ENCODE peak calls at places on chromosomes 3 and 15, in six cellular contexts. One of them, this sample, is unnamed.

GRCh38 chr3:87227835-87228144 is 681 bp downstream of the CHMP2B start:
- DNase-seq in endothelial cell: no peak
- DNase-seq in NCI-H1436: no peak
- DNase-seq in stimulated activated CD4-positive, alpha-beta T cell treated with anti-CD3 and anti-CD28 coated beads, TNF-alpha, amount 100 ng/mL, for 4 hours: no peak
- DNase-seq in kidney glomerular epithelial cell: no peak
- DNase-seq in activated naive CD4-positive, alpha-beta T cell: no peak
- DNase-seq in this sample: peak; percentile 3

GRCh38 chr15:95431518-95431917 is 899.0 kb upstream of the NR2F2 start:
- DNase-seq in activated naive CD4-positive, alpha-beta T cell: no peak
- DNase-seq in NCI-H1436: no peak
- DNase-seq in stimulated activated CD4-positive, alpha-beta T cell treated with anti-CD3 and anti-CD28 coated beads, TNF-alpha, amount 100 ng/mL, for 4 hours: no peak
- DNase-seq in kidney glomerular epithelial cell: no peak
- DNase-seq in endothelial cell: no peak
- DNase-seq in this sample: no peak

GRCh38 chr3:26099692-26100091 is 309.8 kb downstream of the OXSM start:
- DNase-seq in activated naive CD4-positive, alpha-beta T cell: no peak
- DNase-seq in NCI-H1436: no peak
- DNase-seq in stimulated activated CD4-positive, alpha-beta T cell treated with anti-CD3 and anti-CD28 coated beads, TNF-alpha, amount 100 ng/mL, for 4 hours: no peak
- DNase-seq in kidney glomerular epithelial cell: peak; percentile 88
- DNase-seq in endothelial cell: no peak
- DNase-seq in this sample: no peak

GRCh38 chr15:101313041-101313761 is 18.2 kb upstream of the SNRPA1 start:
- DNase-seq in NCI-H1436: no peak
- DNase-seq in activated naive CD4-positive, alpha-beta T cell: no peak
- DNase-seq in endothelial cell: no peak
- DNase-seq in stimulated activated CD4-positive, alpha-beta T cell treated with anti-CD3 and anti-CD28 coated beads, TNF-alpha, amount 100 ng/mL, for 4 hours: no peak
- DNase-seq in kidney glomerular epithelial cell: no peak
- DNase-seq in this sample: no peak

GRCh38 chr3:84175449-84175848 is 783.3 kb upstream of the CADM2 start:
- DNase-seq in kidney glomerular epithelial cell: no peak
- DNase-seq in activated naive CD4-positive, alpha-beta T cell: no peak
- DNase-seq in stimulated activated CD4-positive, alpha-beta T cell treated with anti-CD3 and anti-CD28 coated beads, TNF-alpha, amount 100 ng/mL, for 4 hours: no peak
- DNase-seq in NCI-H1436: no peak
- DNase-seq in endothelial cell: no peak
- DNase-seq in this sample: no peak

GRCh38 chr3:67648229-67648628 is 6.2 kb downstream of the SUCLG2 start:
- DNase-seq in activated naive CD4-positive, alpha-beta T cell: no peak
- DNase-seq in endothelial cell: no peak
- DNase-seq in stimulated activated CD4-positive, alpha-beta T cell treated with anti-CD3 and anti-CD28 coated beads, TNF-alpha, amount 100 ng/mL, for 4 hours: no peak
- DNase-seq in kidney glomerular epithelial cell: no peak
- DNase-seq in NCI-H1436: no peak
- DNase-seq in this sample: no peak

GRCh38 chr3:127044996-127045395 is 62.1 kb downstream of the PLXNA1 start:
- DNase-seq in NCI-H1436: peak; percentile 67
- DNase-seq in kidney glomerular epithelial cell: no peak
- DNase-seq in endothelial cell: no peak
- DNase-seq in stimulated activated CD4-positive, alpha-beta T cell treated with anti-CD3 and anti-CD28 coated beads, TNF-alpha, amount 100 ng/mL, for 4 hours: no peak
- DNase-seq in activated naive CD4-positive, alpha-beta T cell: no peak
- DNase-seq in this sample: no peak

GRCh38 chr15:76840830-76841460 is 64.2 kb downstream of the SCAPER start:
- DNase-seq in stimulated activated CD4-positive, alpha-beta T cell treated with anti-CD3 and anti-CD28 coated beads, TNF-alpha, amount 100 ng/mL, for 4 hours: no peak
- DNase-seq in NCI-H1436: peak; percentile 21
- DNase-seq in activated naive CD4-positive, alpha-beta T cell: no peak
- DNase-seq in endothelial cell: no peak
- DNase-seq in kidney glomerular epithelial cell: peak; percentile 35
- DNase-seq in this sample: no peak

GRCh38 chr3:89364309-89364708 is 256.9 kb downstream of the EPHA3 start:
- DNase-seq in endothelial cell: no peak
- DNase-seq in activated naive CD4-positive, alpha-beta T cell: no peak
- DNase-seq in kidney glomerular epithelial cell: no peak
- DNase-seq in NCI-H1436: no peak
- DNase-seq in stimulated activated CD4-positive, alpha-beta T cell treated with anti-CD3 and anti-CD28 coated beads, TNF-alpha, amount 100 ng/mL, for 4 hours: no peak
- DNase-seq in this sample: no peak

GRCh38 chr3:43296565-43296964 is 10.2 kb downstream of the SNRK start:
- DNase-seq in endothelial cell: no peak
- DNase-seq in NCI-H1436: no peak
- DNase-seq in kidney glomerular epithelial cell: no peak
- DNase-seq in activated naive CD4-positive, alpha-beta T cell: peak; percentile 39
- DNase-seq in stimulated activated CD4-positive, alpha-beta T cell treated with anti-CD3 and anti-CD28 coated beads, TNF-alpha, amount 100 ng/mL, for 4 hours: no peak
- DNase-seq in this sample: no peak

GRCh38 chr3:188686319-188686718 is 485.5 kb upstream of the TPRG1 start:
- DNase-seq in activated naive CD4-positive, alpha-beta T cell: no peak
- DNase-seq in stimulated activated CD4-positive, alpha-beta T cell treated with anti-CD3 and anti-CD28 coated beads, TNF-alpha, amount 100 ng/mL, for 4 hours: no peak
- DNase-seq in endothelial cell: no peak
- DNase-seq in NCI-H1436: no peak
- DNase-seq in kidney glomerular epithelial cell: no peak
- DNase-seq in this sample: no peak

GRCh38 chr3:148794357-148794756 is 33.3 kb upstream of the CPB1 start:
- DNase-seq in kidney glomerular epithelial cell: no peak
- DNase-seq in stimulated activated CD4-positive, alpha-beta T cell treated with anti-CD3 and anti-CD28 coated beads, TNF-alpha, amount 100 ng/mL, for 4 hours: no peak
- DNase-seq in NCI-H1436: no peak
- DNase-seq in activated naive CD4-positive, alpha-beta T cell: no peak
- DNase-seq in endothelial cell: no peak
- DNase-seq in this sample: no peak

GRCh38 chr3:131315162-131315561 is 66.4 kb upstream of the NUDT16 start:
- DNase-seq in NCI-H1436: no peak
- DNase-seq in activated naive CD4-positive, alpha-beta T cell: no peak
- DNase-seq in endothelial cell: no peak
- DNase-seq in kidney glomerular epithelial cell: no peak
- DNase-seq in stimulated activated CD4-positive, alpha-beta T cell treated with anti-CD3 and anti-CD28 coated beads, TNF-alpha, amount 100 ng/mL, for 4 hours: no peak
- DNase-seq in this sample: no peak

GRCh38 chr3:30943206-30943605 is 48.7 kb upstream of the GADL1 start:
- DNase-seq in NCI-H1436: no peak
- DNase-seq in kidney glomerular epithelial cell: no peak
- DNase-seq in stimulated activated CD4-positive, alpha-beta T cell treated with anti-CD3 and anti-CD28 coated beads, TNF-alpha, amount 100 ng/mL, for 4 hours: no peak
- DNase-seq in activated naive CD4-positive, alpha-beta T cell: no peak
- DNase-seq in endothelial cell: no peak
- DNase-seq in this sample: no peak

This sample was measured in GM13977.